ENCODE peak calls at places on chromosomes 12 and 14, in seven cellular contexts. G is substantia nigra; H is memory B cell; L is AG09319; X is germinal center; K is epithelial cell of prostate; I is stimulated activated CD8-positive, alpha-beta memory T cell treated with anti-CD3 and anti-CD28 coated beads, Interleukin-12 subunit alpha, Interleukin-12 subunit beta, amount 100 ng/mL, for 1 hour. R is an unnamed sample.

GRCh38 chr12:118189761-118190181 is 53.8 kb downstream of the PEBP1 start:
- DNase-seq in K (no peak), H (no peak), G (peak; percentile 56), X (no peak), L (no peak), I (no peak), R (no peak)

GRCh38 chr12:124993568-124994434 is at the start of gene BRI3BP:
- DNase-seq in K (no peak), L (no peak), I (peak; percentile 40), G (no peak), H (peak; percentile 64), X (peak; percentile 80), R (peak; percentile 37)

GRCh38 chr14:39376671-39377403 is 55.4 kb downstream of the FBXO33 start:
- DNase-seq in I (no peak), L (no peak), X (no peak), K (no peak), H (no peak), G (no peak), R (no peak)

GRCh38 chr14:80638620-80639215 is 302.8 kb downstream of the CEP128 start:
- DNase-seq in I (no peak), X (no peak), H (no peak), G (no peak), L (no peak), K (peak; percentile 48), R (no peak)

GRCh38 chr12:113261847-113262470 is 40.7 kb downstream of the TPCN1 start:
- DNase-seq in I (no peak), L (no peak), K (no peak), H (no peak), G (no peak), X (no peak), R (no peak)

GRCh38 chr12:91191516-91192111 is 9.0 kb upstream of the DCN start:
- DNase-seq in I (no peak), K (no peak), H (no peak), L (no peak), G (no peak), X (no peak), R (no peak)

GRCh38 chr12:55019784-55020183 is at the start of gene NEUROD4:
- DNase-seq in H (no peak), L (peak; percentile 5), G (no peak), I (no peak), K (peak; percentile 18), X (no peak), R (no peak)

GRCh38 chr12:27191531-27191930 is 52.6 kb upstream of the STK38L start:
- DNase-seq in K (no peak), X (no peak), I (no peak), L (no peak), G (no peak), H (no peak), R (no peak)

GRCh38 chr14:64541261-64541970 is 875 bp downstream of the HSPA2 start:
- DNase-seq in L (no peak), I (no peak), H (no peak), X (no peak), K (no peak), G (no peak), R (no peak)

GRCh38 chr12:49627752-49628360 is 4.5 kb downstream of the PRPF40B start:
- DNase-seq in K (no peak), I (no peak), X (no peak), H (no peak), G (no peak), L (no peak), R (no peak)

GRCh38 chr12:108856428-108857157 is 790 bp downstream of the SSH1 start:
- DNase-seq in I (peak; percentile 27), K (peak; percentile 29), G (no peak), X (no peak), L (peak; percentile 65), H (no peak), R (no peak)

GRCh38 chr14:67623114-67623513 is 3.4 kb downstream of the ARG2 start:
- DNase-seq in G (no peak), K (peak; percentile 92), I (no peak), H (no peak), X (no peak), L (no peak), R (no peak)

GRCh38 chr14:31965735-31966598 is 111.1 kb upstream of the ARHGAP5 start:
- DNase-seq in G (no peak), L (no peak), I (no peak), K (no peak), H (no peak), X (no peak), R (no peak)

GRCh38 chr14:23193432-23193831 is 10.0 kb upstream of the SLC7A8 start:
- DNase-seq in H (no peak), X (no peak), K (no peak), G (no peak), I (no peak), L (no peak), R (no peak)

GRCh38 chr12:26298785-26299621 is 103.6 kb downstream of the SSPN start:
- DNase-seq in G (no peak), H (peak; percentile 33), K (no peak), X (peak; percentile 75), L (no peak), I (no peak), R (no peak)

GRCh38 chr12:119624971-119625370 is 31.4 kb downstream of the TMEM233 start:
- DNase-seq in H (no peak), I (no peak), L (no peak), G (no peak), X (no peak), K (no peak), R (no peak)

GRCh38 chr14:92655372-92655771 is 93.1 kb downstream of the LGMN start:
- DNase-seq in K (no peak), H (no peak), L (no peak), X (no peak), G (no peak), I (no peak), R (no peak)

GRCh38 chr12:78187741-78188140 is 357.0 kb downstream of the NAV3 start:
- DNase-seq in L (no peak), K (no peak), X (no peak), I (no peak), H (no peak), G (no peak), R (no peak)

GRCh38 chr14:24895243-24895583 is 154.7 kb downstream of the STXBP6 start:
- DNase-seq in G (no peak), H (no peak), I (no peak), L (no peak), K (no peak), X (no peak), R (no peak)

GRCh38 chr14:75522224-75522764 is at the start of gene BATF:
- DNase-seq in G (no peak), H (peak; percentile 47), I (peak; percentile 63), X (peak; percentile 51), K (no peak), L (no peak), R (no peak)

GRCh38 chr12:28164644-28165313 is 25.5 kb upstream of the CCDC91 start:
- DNase-seq in L (no peak), K (no peak), G (no peak), H (no peak), I (no peak), X (no peak), R (no peak)

GRCh38 chr12:23098110-23099049 is 473.4 kb downstream of the ETNK1 start:
- DNase-seq in H (no peak), G (no peak), I (no peak), X (no peak), L (no peak), K (no peak), R (no peak)